ENCODE peak calls at places on chromosome 19, in six cellular contexts. M is heart left ventricle, X is testis, U is left ventricle myocardium inferior, Z is thoracic aorta, A is right lobe of liver. B is an unnamed sample.

GRCh38 chr19:37979547-37980082 is 72.6 kb downstream of the SIPA1L3 start:
- DNase-seq in M (no peak), X (no peak), U (no peak), Z (no peak), A (no peak), B (no peak)

GRCh38 chr19:54011507-54012211 is 20.2 kb downstream of the CACNG6 start:
- DNase-seq in M (no peak), X (no peak), U (no peak), Z (no peak), A (no peak), B (no peak)

GRCh38 chr19:39407644-39408391 is 1.2 kb downstream of the ZFP36 start:
- DNase-seq in M (peak), X (no peak), U (peak), Z (no peak), A (peak), B (no peak)

GRCh38 chr19:39390460-39390758 is 497 bp downstream of the PAF1 start:
- DNase-seq in M (no peak), X (peak), U (no peak), Z (no peak), A (no peak), B (no peak)

GRCh38 chr19:8569066-8569761 is 8.0 kb downstream of the MYO1F start:
- DNase-seq in M (peak), X (peak), U (peak), Z (no peak), A (peak), B (peak)

GRCh38 chr19:1223018-1223855 is 14.6 kb downstream of the CBARP start:
- DNase-seq in M (no peak), X (peak), U (no peak), Z (no peak), A (no peak), B (no peak)

GRCh38 chr19:54532528-54532927 is 29.9 kb downstream of the LAIR2 start:
- DNase-seq in M (no peak), X (no peak), U (no peak), Z (no peak), A (no peak), B (no peak)

GRCh38 chr19:9586764-9587163 is 2.5 kb upstream of the ZNF121 start:
- DNase-seq in M (no peak), X (peak), U (peak), Z (peak), A (peak), B (peak)

GRCh38 chr19:1483067-1483978 is 4.3 kb upstream of the C19orf25 start:
- DNase-seq in M (peak), X (no peak), U (no peak), Z (no peak), A (peak), B (no peak)

GRCh38 chr19:33795370-33796163 is 1.1 kb upstream of the KCTD15 start:
- DNase-seq in M (peak), X (peak), U (peak), Z (no peak), A (peak), B (no peak)

GRCh38 chr19:29564574-29565005 is 38.8 kb downstream of the VSTM2B start:
- DNase-seq in M (no peak), X (no peak), U (no peak), Z (no peak), A (no peak), B (no peak)

DNA sequence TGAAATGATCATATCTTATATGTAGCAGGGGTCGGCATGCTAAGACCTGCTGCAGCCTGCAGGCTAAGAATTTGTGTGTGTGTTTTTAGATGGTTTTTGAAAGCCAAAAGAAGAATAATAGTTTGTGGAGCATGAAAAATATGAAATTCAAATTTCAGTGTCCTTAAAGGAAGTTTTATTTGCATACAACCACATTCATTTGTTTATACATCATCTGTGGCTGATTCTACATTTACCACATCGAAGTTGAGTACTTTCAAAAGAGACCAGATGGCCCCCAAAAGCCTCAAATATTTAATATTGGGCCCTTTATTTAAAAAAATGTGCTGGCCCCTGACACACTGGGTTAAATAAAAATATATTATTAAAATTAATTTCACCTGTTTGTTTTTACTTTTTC is 1.3 kb downstream of the HAS1 start:
- DNase-seq in M (no peak), X (no peak), U (no peak), Z (no peak), A (no peak), B (no peak)
- H3K27ac ChIP-seq in M (no peak), X (no peak), U (no peak), Z (no peak), A (no peak), B (no peak)

GRCh38 chr19:10882108-10882457 is 10.7 kb downstream of the CARM1 start:
- DNase-seq in M (no peak), X (no peak), U (peak), Z (no peak), A (no peak), B (no peak)
- H3K27ac ChIP-seq in M (peak), X (no peak), U (peak), Z (no peak), A (no peak), B (no peak)

GRCh38 chr19:45040059-45040767 is 1.4 kb downstream of the CLASRP start:
- DNase-seq in M (no peak), X (no peak), U (no peak), Z (no peak), A (no peak), B (no peak)
- H3K27ac ChIP-seq in M (no peak), X (peak), U (peak), Z (no peak), A (peak), B (no peak)

DNA sequence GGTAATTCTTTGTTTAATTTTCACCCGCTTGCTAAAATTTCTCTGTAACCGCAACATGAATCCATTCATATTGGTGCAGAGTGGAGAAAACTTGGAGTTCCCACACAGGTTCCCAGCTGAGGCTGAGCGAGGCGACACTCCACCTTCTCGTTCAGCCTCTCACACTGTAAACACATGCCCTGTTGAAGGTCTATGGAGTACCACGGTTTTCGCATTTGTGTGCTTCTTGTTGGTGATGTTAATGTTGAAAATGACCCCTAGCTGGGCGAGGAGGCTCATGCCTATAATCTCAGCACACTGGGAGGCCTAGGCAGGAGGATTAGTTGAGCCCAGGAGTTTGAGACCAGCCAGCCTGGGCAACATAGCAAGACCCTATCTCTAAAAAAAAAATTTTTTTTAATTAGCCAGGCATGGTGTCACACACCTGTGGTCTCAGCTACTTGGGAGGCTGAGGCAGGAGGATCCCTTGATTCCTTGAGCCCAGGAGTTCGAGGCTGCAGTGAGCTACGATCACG is 67.2 kb downstream of the ARHGEF18 start:
- DNase-seq in M (no peak), X (no peak), U (no peak), Z (no peak), A (no peak), B (no peak)
- H3K27ac ChIP-seq in M (no peak), X (no peak), U (no peak), Z (no peak), A (no peak), B (peak)

DNA sequence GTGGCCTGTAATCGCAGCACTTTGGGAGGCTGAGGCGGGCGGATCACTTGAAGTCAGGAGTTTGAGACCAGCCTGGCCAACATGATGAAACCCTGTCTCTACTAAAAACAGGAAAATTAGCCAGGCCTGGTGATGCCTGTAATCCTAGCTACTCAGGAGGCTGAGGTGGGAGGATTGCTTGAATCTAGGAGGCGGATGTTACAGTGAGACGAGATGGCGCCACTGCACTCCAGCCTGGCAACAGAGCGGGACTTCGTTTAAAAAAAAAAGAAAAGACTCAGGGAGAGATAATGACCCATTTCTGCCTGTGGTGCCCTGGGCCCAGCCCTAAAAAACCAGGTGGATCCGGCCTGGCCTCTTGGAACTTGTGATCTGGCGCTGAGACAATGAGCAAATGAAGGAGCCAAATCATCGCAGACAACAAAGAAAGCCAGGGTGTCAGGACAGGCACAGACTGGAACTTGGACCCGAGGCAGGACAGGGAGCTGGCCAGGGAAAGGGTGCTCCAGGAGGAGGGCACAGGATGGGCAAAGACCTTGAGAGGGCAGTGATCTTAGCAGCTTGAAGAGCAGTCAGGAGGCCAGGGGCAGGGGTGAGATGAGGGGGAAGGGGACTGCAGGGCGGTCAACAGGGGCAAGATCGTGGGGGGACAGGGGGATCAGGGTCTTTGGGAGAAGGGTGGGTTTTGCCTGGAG is 963 bp upstream of the JAK3 start:
- DNase-seq in M (no peak), X (no peak), U (no peak), Z (no peak), A (no peak), B (no peak)
- H3K27ac ChIP-seq in M (no peak), X (peak), U (peak), Z (no peak), A (peak), B (peak)

GRCh38 chr19:57583521-57584416 is at the start of gene ZIK1:
- DNase-seq in M (peak), X (peak), U (peak), Z (peak), A (peak), B (peak)
- H3K27ac ChIP-seq in M (peak), X (no peak), U (peak), Z (no peak), A (no peak), B (no peak)

DNA sequence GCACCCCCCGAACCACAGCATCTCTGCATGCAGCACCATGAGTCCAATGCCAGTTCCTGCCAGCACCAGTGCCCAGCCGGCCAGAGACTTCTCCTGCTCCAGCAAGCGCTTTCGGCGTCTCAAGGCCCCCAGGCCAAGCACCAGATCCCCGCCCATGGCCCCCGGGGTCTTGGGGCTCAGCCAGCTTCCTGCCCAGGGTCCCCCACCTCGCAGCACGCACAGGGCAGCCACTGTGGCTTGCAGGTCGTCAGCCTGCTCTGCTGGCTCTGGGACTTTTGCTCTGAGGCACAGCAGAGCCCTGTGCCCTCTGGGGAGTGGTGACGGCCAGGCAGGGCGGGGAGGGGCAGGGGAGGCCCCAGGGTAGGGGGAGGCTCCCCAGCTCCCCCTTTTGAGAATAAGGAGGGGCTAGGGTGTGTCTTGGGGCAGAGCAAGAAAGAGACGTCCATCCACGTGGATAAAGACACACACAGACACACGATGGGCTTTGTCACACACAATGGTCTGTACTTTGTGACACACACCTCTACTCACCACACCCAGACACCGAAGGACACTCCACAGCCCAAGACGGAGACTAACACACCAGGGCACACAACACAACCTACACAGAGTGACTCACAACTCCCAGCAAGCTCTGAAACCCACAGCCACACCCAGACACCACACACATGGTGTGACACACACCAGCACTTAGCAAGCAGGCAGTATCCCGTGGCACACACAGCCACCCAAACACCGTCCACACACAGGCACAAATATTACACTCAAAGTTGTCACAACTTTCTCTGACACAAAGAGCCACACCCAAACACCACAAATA is at the start of gene KCNN4:
- DNase-seq in M (no peak), X (no peak), U (no peak), Z (no peak), A (no peak), B (peak)
- H3K27ac ChIP-seq in M (no peak), X (no peak), U (no peak), Z (no peak), A (no peak), B (peak)

DNA sequence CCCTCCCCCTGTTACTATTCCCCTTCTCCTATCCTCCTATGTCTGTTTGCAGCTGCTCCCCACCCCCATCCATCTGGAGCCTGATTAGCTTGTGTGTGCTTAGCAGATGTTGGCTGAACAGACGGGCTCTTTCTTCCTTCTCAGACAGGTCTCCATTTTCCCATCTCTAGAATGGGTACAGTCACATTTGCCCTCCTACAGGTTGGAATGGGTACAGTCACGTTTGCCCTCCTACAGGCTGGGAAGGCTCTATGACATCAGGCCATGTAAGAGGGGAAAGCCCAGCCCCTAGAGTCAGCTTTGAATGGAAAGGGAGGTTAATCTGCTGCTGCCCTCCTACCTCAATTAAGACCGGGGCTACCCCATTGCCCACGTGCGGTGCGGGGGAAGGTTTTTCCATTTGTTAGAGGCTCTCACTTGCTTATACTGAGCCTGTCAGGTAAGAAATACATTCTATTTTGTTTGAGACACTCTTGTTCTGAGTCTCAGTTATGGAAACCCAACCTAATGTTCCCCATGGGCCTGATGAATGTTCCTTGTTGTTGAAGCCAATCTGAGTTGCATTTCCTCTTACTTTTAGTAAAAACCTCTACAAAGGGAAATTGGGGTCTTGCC is 2.2 kb upstream of the CLEC17A start:
- DNase-seq in M (no peak), X (no peak), U (no peak), Z (no peak), A (no peak), B (no peak)
- H3K27ac ChIP-seq in M (no peak), X (no peak), U (no peak), Z (no peak), A (no peak), B (no peak)

GRCh38 chr19:13819242-13819641 is 24.0 kb downstream of the ZSWIM4 start:
- DNase-seq in M (no peak), X (no peak), U (no peak), Z (no peak), A (peak), B (no peak)
- H3K27ac ChIP-seq in M (no peak), X (no peak), U (no peak), Z (no peak), A (no peak), B (no peak)